ENCODE peak calls at places on chromosomes 6 and 20, in six cellular contexts. R is ovary, M is fibroblast of lung, I is RWPE2, Q is IMR-90, V is fibroblast of mammary gland. P is an unnamed sample.

GRCh38 chr20:3407426-3408250 is at the start of gene DNAAF9:
- DNase-seq in R (peak), M (peak), I (peak), Q (peak), V (peak), P (peak)

GRCh38 chr6:21166754-21167153 is 426.8 kb upstream of the SOX4 start:
- DNase-seq in R (no peak), M (no peak), I (no peak), Q (no peak), V (no peak), P (no peak)

GRCh38 chr6:291148-291696 is 1.1 kb upstream of the DUSP22 start:
- DNase-seq in R (no peak), M (no peak), I (no peak), Q (no peak), V (peak), P (no peak)

GRCh38 chr6:41878961-41879405 is 16.2 kb downstream of the USP49 start:
- DNase-seq in R (no peak), M (peak), I (no peak), Q (peak), V (peak), P (peak)

GRCh38 chr6:139515511-139515910 is 141.1 kb upstream of the CITED2 start:
- DNase-seq in R (no peak), M (no peak), I (no peak), Q (peak), V (no peak), P (peak)

GRCh38 chr6:332671-333070 is 40.4 kb downstream of the DUSP22 start:
- DNase-seq in R (no peak), M (peak), I (no peak), Q (peak), V (peak), P (peak)

GRCh38 chr6:36387440-36388303 is at the start of gene ETV7:
- DNase-seq in R (peak), M (peak), I (no peak), Q (peak), V (no peak), P (peak)

GRCh38 chr6:31820051-31820389 is 4.7 kb downstream of the HSPA1A start:
- DNase-seq in R (no peak), M (no peak), I (no peak), Q (no peak), V (no peak), P (no peak)

GRCh38 chr6:53066059-53066406 is 829 bp downstream of the FBXO9 start:
- DNase-seq in R (peak), M (peak), I (no peak), Q (peak), V (peak), P (peak)

GRCh38 chr6:97687916-97688315 is 404.9 kb upstream of the MMS22L start:
- DNase-seq in R (no peak), M (no peak), I (no peak), Q (no peak), V (no peak), P (no peak)

GRCh38 chr6:105835373-105835772 is 250.8 kb upstream of the PRDM1 start:
- DNase-seq in R (no peak), M (peak), I (no peak), Q (peak), V (peak), P (peak)

DNA sequence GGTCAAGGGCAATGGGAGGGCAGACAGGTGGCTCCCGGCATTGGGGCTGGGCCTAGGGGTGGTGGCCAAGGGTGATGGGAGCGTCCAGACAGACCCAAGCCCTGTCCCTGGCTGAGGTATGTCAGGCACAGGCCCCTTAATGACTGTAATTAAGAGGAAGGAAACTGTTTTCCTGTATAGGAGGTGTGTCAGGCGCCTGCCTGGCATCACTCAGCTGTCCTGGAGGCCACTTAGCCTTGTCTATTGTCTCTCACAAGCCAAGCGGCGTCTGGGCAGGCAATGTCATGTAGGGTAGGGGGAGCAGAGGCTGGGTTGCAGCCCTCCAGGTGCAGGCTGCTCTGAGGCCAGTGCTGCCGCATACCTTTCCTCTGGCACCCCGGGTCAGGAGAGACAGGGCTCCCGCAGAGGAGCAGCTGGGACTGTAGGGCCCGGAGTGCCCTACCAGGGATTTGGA is 3.9 kb upstream of the FAM83C start:
- DNase-seq in R (no peak), M (no peak), I (no peak), Q (no peak), V (no peak), P (no peak)
- TF ChIP-seq CTCF in R (no peak), M (no peak), I (no peak), Q (no peak), V (no peak), P (no peak)

GRCh38 chr6:167235005-167235404 is 56.1 kb upstream of the UNC93A start:
- DNase-seq in R (no peak), M (no peak), I (no peak), Q (no peak), V (no peak), P (no peak)
- H3K4me3 ChIP-seq in R (no peak), M (no peak), I (no peak), Q (no peak), V (no peak), P (no peak)

DNA sequence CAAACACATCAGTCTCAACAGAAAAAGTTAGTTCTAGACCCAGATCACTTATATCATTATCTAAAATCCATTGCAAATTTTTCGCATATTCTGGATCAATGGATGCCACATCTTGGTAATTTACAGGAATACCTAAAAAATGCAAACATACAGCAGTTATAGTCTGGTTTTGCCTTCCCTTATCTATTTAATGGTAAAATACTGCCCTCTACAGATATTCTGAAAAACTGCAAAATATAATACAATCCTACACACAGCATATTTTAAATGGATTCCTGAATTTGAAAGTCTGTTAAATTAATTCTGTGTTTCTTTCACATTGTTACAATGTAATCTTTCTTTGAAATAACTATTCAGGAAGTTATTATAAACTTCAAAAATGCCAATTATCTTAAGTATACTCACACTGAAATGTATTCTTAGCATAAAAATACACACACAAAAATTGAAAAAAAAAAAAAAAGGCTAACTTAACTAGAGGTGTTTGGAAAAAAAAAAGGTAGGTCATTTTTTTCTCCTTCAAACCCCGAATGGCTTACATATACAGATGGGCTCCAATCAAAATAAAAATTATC is 88.4 kb downstream of the HACE1 start:
- DNase-seq in R (no peak), M (peak), I (no peak), Q (peak), V (peak), P (peak)
- TF ChIP-seq CTCF in R (no peak), M (peak), I (peak), Q (peak), V (peak), P (peak)

GRCh38 chr6:44081753-44082152 is 45.5 kb downstream of the MRPL14 start:
- DNase-seq in R (no peak), M (no peak), I (no peak), Q (no peak), V (no peak), P (no peak)
- H3K4me3 ChIP-seq in R (no peak), M (no peak), I (no peak), Q (no peak), V (no peak), P (no peak)

DNA sequence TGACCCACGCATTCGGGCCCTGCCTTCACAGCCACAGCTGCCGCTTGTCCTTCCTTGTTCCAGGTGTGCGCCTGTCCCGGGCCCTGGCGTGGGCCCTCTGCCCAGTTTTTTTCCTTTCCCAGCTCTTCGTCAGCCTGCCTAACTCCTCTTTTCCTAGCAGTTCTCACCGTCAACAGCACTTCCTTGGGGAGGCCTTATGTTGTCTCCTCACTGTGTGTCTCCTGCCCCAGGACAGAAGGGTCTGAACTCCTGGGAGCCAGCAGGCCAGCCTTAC is 71.8 kb downstream of the CDS2 start:
- DNase-seq in R (no peak), M (no peak), I (no peak), Q (no peak), V (no peak), P (no peak)
- TF ChIP-seq CTCF in R (no peak), M (no peak), I (no peak), Q (no peak), V (no peak), P (no peak)

DNA sequence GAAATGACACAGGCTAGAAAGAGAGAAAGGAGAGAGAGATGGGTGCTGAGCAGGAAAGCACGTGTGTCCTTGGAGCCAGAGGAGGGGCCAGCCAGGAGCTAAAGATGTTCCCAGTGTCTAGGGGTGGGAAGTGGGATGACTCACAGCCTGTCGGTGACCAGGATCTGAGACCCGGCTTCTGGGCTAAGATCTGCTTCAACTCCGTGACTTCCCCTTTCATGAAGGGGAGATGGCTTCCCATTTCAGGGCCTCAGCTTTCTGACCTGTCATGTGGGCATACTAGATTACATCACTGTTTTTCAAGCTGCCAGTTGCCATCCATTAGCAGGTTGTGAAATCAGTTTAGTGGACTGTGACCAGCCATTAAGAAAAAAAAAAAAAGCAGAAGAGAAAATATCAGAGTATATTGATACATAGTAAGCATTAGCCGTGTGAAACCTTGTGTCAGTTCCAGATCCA is 5.4 kb downstream of the TGM3 start:
- DNase-seq in R (no peak), M (no peak), I (no peak), Q (no peak), V (peak), P (peak)
- H3K4me3 ChIP-seq in R (no peak), M (no peak), I (no peak), Q (no peak), V (no peak), P (no peak)

GRCh38 chr6:113560376-113560775 is 296.8 kb upstream of the MARCKS start:
- DNase-seq in R (no peak), M (no peak), I (no peak), Q (no peak), V (no peak), P (no peak)

GRCh38 chr6:113560908-113561307 is 296.2 kb upstream of the MARCKS start:
- DNase-seq in R (no peak), M (peak), I (no peak), Q (peak), V (peak), P (peak)

GRCh38 chr6:113562248-113562647 is 294.9 kb upstream of the MARCKS start:
- DNase-seq in R (no peak), M (no peak), I (no peak), Q (no peak), V (no peak), P (no peak)

GRCh38 chr6:113565306-113565705 is 291.8 kb upstream of the MARCKS start:
- DNase-seq in R (no peak), M (peak), I (no peak), Q (peak), V (no peak), P (peak)

GRCh38 chr6:113564401-113565161 is 292.6 kb upstream of the MARCKS start:
- DNase-seq in R (peak), M (peak), I (no peak), Q (peak), V (peak), P (peak)
- TF ChIP-seq CTCF in R (no peak), M (peak), I (no peak), Q (no peak), V (no peak), P (no peak)

DNA sequence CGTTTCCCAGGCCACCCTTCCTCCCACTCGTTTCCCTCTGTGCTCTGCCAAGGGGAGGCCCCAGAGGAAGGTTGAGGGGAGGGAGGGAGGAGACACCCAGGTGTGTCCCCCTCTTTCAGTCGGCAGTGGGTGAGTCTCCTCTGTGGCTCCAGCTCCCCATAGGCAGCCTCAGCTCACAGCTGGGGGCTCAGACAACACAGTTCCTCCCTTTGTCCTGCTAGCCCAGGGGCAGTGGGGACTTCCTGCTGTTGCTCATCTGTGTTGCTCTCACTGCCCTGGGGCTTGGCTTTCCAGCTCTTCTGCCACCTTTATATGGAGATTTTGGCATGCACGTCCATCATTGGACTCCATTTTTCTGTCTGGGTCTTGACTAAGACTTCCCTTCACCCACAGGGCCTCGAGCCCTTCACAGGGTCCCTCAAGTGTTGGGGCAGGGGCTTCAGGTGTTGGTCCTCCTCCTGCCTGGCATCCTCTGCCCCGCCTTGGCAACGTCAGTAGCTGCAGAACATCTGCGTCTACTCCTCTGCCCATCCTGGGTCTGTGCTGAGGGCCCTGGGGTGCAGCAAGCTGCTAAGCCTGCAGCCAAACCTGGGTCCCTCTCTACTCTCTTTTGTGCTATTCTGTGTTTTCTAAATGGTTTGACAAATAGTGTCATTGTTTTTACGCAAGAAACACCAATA is 190.6 kb upstream of the PMEPA1 start:
- DNase-seq in R (no peak), M (no peak), I (peak), Q (no peak), V (no peak), P (no peak)
- H3K4me3 ChIP-seq in R (no peak), M (no peak), I (no peak), Q (no peak), V (no peak), P (no peak)

GRCh38 chr20:62616728-62617621 is 25.3 kb upstream of the SLCO4A1 start:
- DNase-seq in R (peak), M (peak), I (peak), Q (peak), V (peak), P (peak)
- TF ChIP-seq CTCF in R (peak), M (peak), I (peak), Q (peak), V (peak), P (peak)

DNA sequence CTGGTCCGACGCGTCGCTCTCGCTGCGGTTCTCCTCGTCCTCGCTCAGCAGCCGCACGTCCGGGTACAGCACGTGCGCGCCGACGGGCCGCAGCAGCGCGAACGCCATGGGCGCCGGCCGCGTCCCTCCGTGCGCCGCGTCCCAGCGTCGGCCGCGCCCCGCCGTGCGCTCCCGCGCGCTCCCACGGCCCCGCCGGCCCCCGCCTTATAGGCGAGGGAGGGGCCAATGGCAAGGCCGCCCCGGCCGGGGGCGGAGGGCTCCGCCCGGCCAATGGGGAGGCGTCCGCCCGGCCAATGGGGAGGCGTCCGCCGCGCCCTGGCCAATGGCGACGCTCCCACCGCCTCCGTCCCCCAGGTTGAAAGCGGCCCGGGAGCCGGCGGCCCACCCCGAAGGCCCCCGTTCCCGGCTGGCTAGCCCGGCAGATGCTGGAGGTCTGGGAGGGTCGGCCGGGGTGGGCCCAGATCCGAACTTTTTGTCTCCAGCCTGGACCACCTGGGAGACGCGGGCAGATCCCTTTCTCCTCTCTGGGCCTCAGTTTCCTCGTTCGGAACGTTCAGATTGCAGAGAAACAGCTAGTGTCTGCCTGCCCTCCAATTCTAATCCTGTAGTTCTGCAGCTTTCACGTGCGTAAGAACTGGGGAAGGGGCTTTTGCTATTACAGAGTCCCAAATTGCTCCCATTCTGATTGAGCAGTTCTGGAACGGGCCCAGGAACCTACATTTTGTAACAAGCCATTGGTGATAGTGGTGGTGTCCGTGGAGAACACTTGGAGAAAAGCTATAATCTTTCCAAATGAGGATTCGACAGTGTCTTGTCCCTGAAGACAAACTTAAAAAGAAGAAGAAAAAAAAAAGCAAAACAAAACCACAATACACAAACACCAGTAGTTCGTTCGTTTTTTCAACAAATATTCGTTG is at the start of gene TCF15:
- DNase-seq in R (no peak), M (no peak), I (no peak), Q (no peak), V (peak), P (no peak)
- H3K4me3 ChIP-seq in R (no peak), M (no peak), I (peak), Q (no peak), V (no peak), P (no peak)

P was measured in AG10803.